ENCODE peak calls at places on chromosomes 2 and 18, in ten cellular contexts. I is CD4-positive, alpha-beta T cell; L is cardiac fibroblast; U is MCF 10A; E is GM20000; M is MM.1S; Z is choroid plexus epithelial cell; S is SK-N-SH; H is lower lobe of right lung; T is BJ. K is an unnamed sample.

GRCh38 chr2:102100371-102101096 is 42.0 kb upstream of the IL1R1 start:
- DNase-seq in I (no peak), L (peak; percentile 73), U (no peak), E (no peak), M (no peak), Z (peak; percentile 28), S (no peak), H (no peak), T (no peak), K (no peak)

GRCh38 chr2:27735263-27735904 is 36.1 kb upstream of the MRPL33 start:
- DNase-seq in I (peak; percentile 46), L (peak; percentile 62), U (peak; percentile 71), E (no peak), M (no peak), Z (peak; percentile 50), S (no peak), H (peak; percentile 88), T (no peak), K (peak; percentile 59)

GRCh38 chr2:6526093-6526824 is 339.4 kb downstream of the CMPK2 start:
- DNase-seq in I (no peak), L (no peak), U (peak; percentile 51), E (peak; percentile 13), M (peak; percentile 19), Z (peak; percentile 6), S (peak; percentile 57), H (no peak), T (no peak), K (no peak)

GRCh38 chr2:150789376-150789905 is 302.0 kb upstream of the RND3 start:
- DNase-seq in I (no peak), L (peak; percentile 58), U (no peak), E (no peak), M (no peak), Z (no peak), S (no peak), H (no peak), T (no peak), K (no peak)

GRCh38 chr2:75288760-75289159 is 89.4 kb upstream of the TACR1 start:
- DNase-seq in I (no peak), L (no peak), U (no peak), E (peak; percentile 7), M (peak; percentile 38), Z (no peak), S (no peak), H (no peak), T (no peak), K (no peak)

GRCh38 chr2:173427887-173428683 is 73.4 kb downstream of the CDCA7 start:
- DNase-seq in I (no peak), L (peak; percentile 83), U (peak; percentile 95), E (no peak), M (no peak), Z (peak; percentile 79), S (no peak), H (no peak), T (no peak), K (no peak)

GRCh38 chr2:222298311-222299150 is at the start of gene PAX3:
- DNase-seq in I (no peak), L (no peak), U (no peak), E (no peak), M (no peak), Z (no peak), S (peak; percentile 53), H (no peak), T (no peak), K (no peak)

GRCh38 chr2:44767691-44768090 is 173.8 kb upstream of the SIX3 start:
- DNase-seq in I (no peak), L (no peak), U (no peak), E (no peak), M (no peak), Z (no peak), S (no peak), H (no peak), T (no peak), K (no peak)

GRCh38 chr18:55473078-55473477 is 114.9 kb downstream of the TCF4 start:
- DNase-seq in I (no peak), L (no peak), U (no peak), E (no peak), M (no peak), Z (no peak), S (no peak), H (no peak), T (no peak), K (no peak)

GRCh38 chr2:241865957-241866858 is 3.3 kb upstream of the RTP5 start:
- DNase-seq in I (no peak), L (no peak), U (no peak), E (no peak), M (no peak), Z (peak; percentile 43), S (peak; percentile 82), H (no peak), T (no peak), K (no peak)

GRCh38 chr2:9799729-9800632 is 43.3 kb upstream of the TAF1B start:
- DNase-seq in I (peak; percentile 78), L (peak; percentile 84), U (peak; percentile 87), E (peak; percentile 85), M (peak; percentile 75), Z (peak; percentile 82), S (peak; percentile 98), H (peak; percentile 91), T (no peak), K (peak; percentile 95)

GRCh38 chr18:33871363-33872025 is 293.5 kb downstream of the ASXL3 start:
- DNase-seq in I (no peak), L (no peak), U (no peak), E (no peak), M (no peak), Z (no peak), S (no peak), H (no peak), T (no peak), K (no peak)

GRCh38 chr18:33878213-33878612 is 300.2 kb downstream of the ASXL3 start:
- DNase-seq in I (no peak), L (no peak), U (no peak), E (no peak), M (no peak), Z (no peak), S (no peak), H (no peak), T (no peak), K (no peak)

GRCh38 chr18:33875029-33875428 is 297.0 kb downstream of the ASXL3 start:
- DNase-seq in I (no peak), L (no peak), U (no peak), E (no peak), M (no peak), Z (no peak), S (no peak), H (no peak), T (no peak), K (no peak)

GRCh38 chr18:33870059-33870458 is 292.0 kb downstream of the ASXL3 start:
- DNase-seq in I (no peak), L (peak; percentile 1), U (no peak), E (no peak), M (no peak), Z (peak; percentile 20), S (no peak), H (no peak), T (no peak), K (no peak)

GRCh38 chr18:33873127-33873526 is 295.1 kb downstream of the ASXL3 start:
- DNase-seq in I (no peak), L (no peak), U (no peak), E (no peak), M (no peak), Z (no peak), S (no peak), H (no peak), T (no peak), K (no peak)
- TF ChIP-seq CTCF in I (no peak), L (no peak), U (no peak), E (no peak), M (no peak), Z (no peak), S (no peak), H (no peak), T (no peak), K (no peak)

DNA sequence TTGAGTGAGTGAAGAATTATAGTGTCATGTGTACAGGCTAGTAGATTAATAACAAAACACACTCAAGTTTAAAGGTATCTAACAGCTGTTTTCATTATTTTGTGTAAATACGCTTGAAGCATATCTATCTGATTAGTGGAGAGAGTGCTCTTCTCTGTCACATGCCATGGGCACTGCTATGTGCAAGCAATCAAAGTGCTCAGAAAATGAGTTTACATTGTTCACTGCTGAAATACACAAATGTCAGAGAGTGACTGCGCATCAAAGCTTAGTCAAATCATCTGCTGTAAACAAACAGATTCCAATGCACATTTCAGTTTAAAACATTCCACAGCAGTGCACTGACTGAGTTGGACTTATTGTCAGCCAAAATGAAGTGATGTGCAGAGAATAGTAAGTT is 423.4 kb downstream of the ZEB2 start:
- DNase-seq in I (no peak), L (no peak), U (no peak), E (no peak), M (no peak), Z (no peak), S (no peak), H (no peak), T (no peak), K (no peak)
- TF ChIP-seq CTCF in I (no peak), L (no peak), U (no peak), E (no peak), M (no peak), Z (no peak), S (no peak), H (no peak), T (no peak), K (no peak)

GRCh38 chr2:115083216-115083615 is 640.8 kb downstream of the DPP10 start:
- DNase-seq in I (no peak), L (no peak), U (peak; percentile 40), E (no peak), M (no peak), Z (no peak), S (peak; percentile 4), H (no peak), T (no peak), K (no peak)
- TF ChIP-seq CTCF in I (no peak), L (no peak), U (peak; percentile 21), E (no peak), M (no peak), Z (no peak), S (no peak), H (no peak), T (no peak), K (no peak)

GRCh38 chr2:156116113-156116512 is 216.4 kb downstream of the NR4A2 start:
- DNase-seq in I (no peak), L (no peak), U (no peak), E (no peak), M (no peak), Z (no peak), S (no peak), H (no peak), T (no peak), K (no peak)

GRCh38 chr2:156112323-156112722 is 220.2 kb downstream of the NR4A2 start:
- DNase-seq in I (no peak), L (no peak), U (no peak), E (no peak), M (no peak), Z (no peak), S (no peak), H (no peak), T (no peak), K (no peak)

GRCh38 chr2:156115338-156115737 is 217.2 kb downstream of the NR4A2 start:
- DNase-seq in I (no peak), L (peak; percentile 19), U (peak; percentile 69), E (no peak), M (no peak), Z (peak; percentile 1), S (no peak), H (no peak), T (no peak), K (no peak)

DNA sequence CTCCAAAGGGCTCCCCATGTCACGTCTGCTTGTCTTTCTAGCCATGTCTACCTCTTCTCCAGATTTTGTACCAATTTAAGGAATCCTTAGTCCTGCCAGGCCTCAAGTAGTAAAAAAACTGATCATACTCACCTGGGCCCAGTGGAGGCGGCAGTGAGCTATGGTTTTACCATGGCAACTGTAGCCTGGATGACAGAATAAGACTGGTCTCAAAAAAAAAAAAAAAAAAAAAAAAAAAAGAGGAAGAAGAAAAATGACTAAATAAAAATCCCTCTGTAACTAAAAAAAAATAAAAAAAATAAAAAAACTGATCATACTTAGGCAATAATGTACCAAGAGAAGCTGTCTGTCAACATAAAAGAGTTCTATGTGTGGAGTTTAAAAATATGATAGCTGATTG is 221.6 kb downstream of the NR4A2 start:
- DNase-seq in I (peak; percentile 4), L (no peak), U (peak; percentile 46), E (peak; percentile 9), M (peak; percentile 11), Z (no peak), S (peak; percentile 5), H (no peak), T (no peak), K (no peak)
- TF ChIP-seq CTCF in I (no peak), L (peak; percentile 2), U (no peak), E (no peak), M (no peak), Z (no peak), S (peak; percentile 33), H (peak; percentile 10), T (no peak), K (no peak)